ENCODE peak calls at places on chromosomes 2 and 18, in nine cellular contexts. Z is CD8-positive, alpha-beta T cell; U is AG04450; E is choroid plexus epithelial cell; M is OCI-LY7; P is skeletal muscle cell; A is brain microvascular endothelial cell; O is upper lobe of left lung; X is body of pancreas. S is an unnamed sample.

GRCh38 chr2:203636896-203637818 is 69.3 kb upstream of the CD28 start:
- DNase-seq in Z (no peak), U (no peak), E (peak), M (no peak), P (no peak), A (no peak), O (peak), X (no peak), S (no peak)

GRCh38 chr18:9535430-9535972 is 60.2 kb downstream of the RALBP1 start:
- DNase-seq in Z (no peak), U (peak), E (peak), M (no peak), P (peak), A (peak), O (no peak), X (no peak), S (no peak)

GRCh38 chr2:217733461-217733860 is 269.3 kb downstream of the TNS1 start:
- DNase-seq in Z (no peak), U (no peak), E (no peak), M (no peak), P (no peak), A (no peak), O (peak), X (no peak), S (no peak)

GRCh38 chr18:60895181-60895580 is 438.0 kb upstream of the CDH20 start:
- DNase-seq in Z (no peak), U (no peak), E (peak), M (no peak), P (no peak), A (no peak), O (no peak), X (no peak), S (no peak)

GRCh38 chr2:80007722-80008503 is 296.6 kb downstream of the LRRTM1 start:
- DNase-seq in Z (no peak), U (no peak), E (no peak), M (no peak), P (no peak), A (no peak), O (peak), X (no peak), S (no peak)

GRCh38 chr2:37836270-37836669 is 88.8 kb upstream of the RMDN2 start:
- DNase-seq in Z (no peak), U (no peak), E (no peak), M (no peak), P (no peak), A (no peak), O (no peak), X (no peak), S (no peak)

GRCh38 chr2:174335605-174336402 is 1.1 kb downstream of the SP9 start:
- DNase-seq in Z (no peak), U (no peak), E (no peak), M (no peak), P (no peak), A (no peak), O (no peak), X (no peak), S (no peak)

GRCh38 chr18:36440614-36441013 is 143.1 kb downstream of the FHOD3 start:
- DNase-seq in Z (no peak), U (no peak), E (peak), M (no peak), P (no peak), A (peak), O (no peak), X (peak), S (no peak)

GRCh38 chr2:127313359-127313758 is 19.4 kb upstream of the ERCC3 start:
- DNase-seq in Z (no peak), U (no peak), E (no peak), M (peak), P (no peak), A (no peak), O (no peak), X (no peak), S (no peak)

GRCh38 chr2:27370816-27371620 is 602 bp downstream of the SNX17 start:
- DNase-seq in Z (no peak), U (no peak), E (peak), M (peak), P (no peak), A (peak), O (peak), X (no peak), S (no peak)

GRCh38 chr2:58762176-58762781 is 521.2 kb upstream of the FANCL start:
- DNase-seq in Z (no peak), U (peak), E (peak), M (peak), P (peak), A (peak), O (peak), X (peak), S (no peak)

GRCh38 chr2:56587456-56587855 is 403.7 kb downstream of the CCDC85A start:
- DNase-seq in Z (no peak), U (no peak), E (no peak), M (no peak), P (peak), A (no peak), O (no peak), X (no peak), S (no peak)

GRCh38 chr2:109715302-109715937 is 78.7 kb upstream of the RGPD5 start:
- DNase-seq in Z (no peak), U (no peak), E (peak), M (no peak), P (no peak), A (no peak), O (no peak), X (peak), S (no peak)

GRCh38 chr2:108988076-108988795 is 784 bp downstream of the EDAR start:
- DNase-seq in Z (no peak), U (no peak), E (no peak), M (no peak), P (no peak), A (no peak), O (no peak), X (no peak), S (no peak)

GRCh38 chr2:120239488-120240287 is 13.0 kb upstream of the RALB start:
- DNase-seq in Z (no peak), U (no peak), E (peak), M (no peak), P (peak), A (peak), O (no peak), X (peak), S (no peak)

GRCh38 chr2:157246212-157247067 is 11.1 kb upstream of the GALNT5 start:
- DNase-seq in Z (no peak), U (peak), E (peak), M (no peak), P (peak), A (peak), O (no peak), X (no peak), S (no peak)

GRCh38 chr2:149223472-149224062 is 106.8 kb upstream of the LYPD6 start:
- DNase-seq in Z (no peak), U (no peak), E (no peak), M (no peak), P (no peak), A (no peak), O (no peak), X (no peak), S (no peak)

GRCh38 chr2:118460425-118460824 is 372.2 kb downstream of the INSIG2 start:
- DNase-seq in Z (no peak), U (no peak), E (no peak), M (no peak), P (no peak), A (no peak), O (no peak), X (no peak), S (no peak)

GRCh38 chr2:85799215-85799956 is 45.6 kb downstream of the ATOH8 start:
- DNase-seq in Z (no peak), U (no peak), E (no peak), M (no peak), P (no peak), A (no peak), O (peak), X (peak), S (no peak)

GRCh38 chr2:16039055-16039454 is 98.7 kb downstream of the MYCN start:
- DNase-seq in Z (no peak), U (no peak), E (no peak), M (no peak), P (no peak), A (no peak), O (no peak), X (no peak), S (no peak)

GRCh38 chr2:158553257-158553656 is 96.5 kb downstream of the PKP4 start:
- DNase-seq in Z (no peak), U (no peak), E (no peak), M (no peak), P (no peak), A (no peak), O (no peak), X (no peak), S (no peak)

GRCh38 chr2:240948905-240949790 is 43.0 kb downstream of the CROCC2 start:
- DNase-seq in Z (no peak), U (no peak), E (no peak), M (no peak), P (no peak), A (no peak), O (no peak), X (peak), S (no peak)

GRCh38 chr2:223477318-223477717 is 124.8 kb downstream of the SCG2 start:
- DNase-seq in Z (no peak), U (no peak), E (peak), M (no peak), P (no peak), A (no peak), O (no peak), X (no peak), S (no peak)

GRCh38 chr2:29000481-29000880 is 19.4 kb downstream of the TOGARAM2 start:
- DNase-seq in Z (peak), U (no peak), E (peak), M (peak), P (no peak), A (no peak), O (peak), X (no peak), S (no peak)

GRCh38 chr2:17646096-17646554 is 105.6 kb downstream of the VSNL1 start:
- DNase-seq in Z (no peak), U (peak), E (peak), M (peak), P (peak), A (peak), O (peak), X (peak), S (no peak)

GRCh38 chr2:222052934-222053367 is 245.8 kb downstream of the PAX3 start:
- DNase-seq in Z (no peak), U (no peak), E (no peak), M (no peak), P (no peak), A (no peak), O (no peak), X (no peak), S (no peak)

GRCh38 chr2:143730155-143730949 is 601.1 kb downstream of the ARHGAP15 start:
- DNase-seq in Z (no peak), U (no peak), E (peak), M (no peak), P (no peak), A (peak), O (no peak), X (no peak), S (no peak)

GRCh38 chr18:62744076-62744705 is 28.9 kb downstream of the PHLPP1 start:
- DNase-seq in Z (no peak), U (no peak), E (peak), M (peak), P (no peak), A (no peak), O (no peak), X (no peak), S (no peak)

GRCh38 chr2:85924522-85924921 is 35.7 kb upstream of the ST3GAL5 start:
- DNase-seq in Z (no peak), U (no peak), E (peak), M (no peak), P (peak), A (no peak), O (peak), X (no peak), S (no peak)

GRCh38 chr2:46803911-46804670 is 111.5 kb downstream of the MCFD2 start:
- DNase-seq in Z (peak), U (peak), E (peak), M (no peak), P (peak), A (peak), O (no peak), X (no peak), S (no peak)

GRCh38 chr2:70901235-70902066 is 34.2 kb upstream of the ATP6V1B1 start:
- DNase-seq in Z (no peak), U (no peak), E (peak), M (no peak), P (no peak), A (peak), O (no peak), X (no peak), S (no peak)

GRCh38 chr2:223801702-223802101 is 35.7 kb downstream of the AP1S3 start:
- DNase-seq in Z (no peak), U (no peak), E (no peak), M (no peak), P (no peak), A (no peak), O (no peak), X (no peak), S (no peak)

GRCh38 chr2:25493207-25493606 is 151.5 kb upstream of the DNMT3A start:
- DNase-seq in Z (no peak), U (no peak), E (no peak), M (no peak), P (no peak), A (no peak), O (no peak), X (no peak), S (no peak)

GRCh38 chr18:60549338-60549960 is 176.9 kb upstream of the MC4R start:
- DNase-seq in Z (no peak), U (peak), E (peak), M (peak), P (peak), A (peak), O (no peak), X (peak), S (no peak)

GRCh38 chr2:222180619-222181018 is 118.2 kb downstream of the PAX3 start:
- DNase-seq in Z (no peak), U (no peak), E (no peak), M (no peak), P (peak), A (no peak), O (no peak), X (no peak), S (no peak)

GRCh38 chr2:152222975-152223638 is 47.5 kb upstream of the STAM2 start:
- DNase-seq in Z (no peak), U (peak), E (peak), M (no peak), P (peak), A (peak), O (peak), X (peak), S (no peak)

GRCh38 chr2:30716117-30716900 is 90.9 kb downstream of the CAPN13 start:
- DNase-seq in Z (peak), U (no peak), E (no peak), M (no peak), P (no peak), A (no peak), O (no peak), X (no peak), S (no peak)

GRCh38 chr18:3970929-3971328 is 484.2 kb downstream of the DLGAP1 start:
- DNase-seq in Z (no peak), U (no peak), E (no peak), M (peak), P (no peak), A (no peak), O (no peak), X (no peak), S (no peak)

GRCh38 chr18:1053654-1054315 is 149.1 kb downstream of the ADCYAP1 start:
- DNase-seq in Z (no peak), U (no peak), E (no peak), M (no peak), P (no peak), A (no peak), O (no peak), X (no peak), S (no peak)

GRCh38 chr2:422676-423435 is 135.0 kb upstream of the ALKAL2 start:
- DNase-seq in Z (peak), U (no peak), E (no peak), M (no peak), P (no peak), A (no peak), O (no peak), X (no peak), S (no peak)

GRCh38 chr2:425947-426346 is 138.1 kb upstream of the ALKAL2 start:
- DNase-seq in Z (peak), U (no peak), E (no peak), M (no peak), P (no peak), A (no peak), O (no peak), X (no peak), S (no peak)

GRCh38 chr2:421406-421805 is 133.5 kb upstream of the ALKAL2 start:
- DNase-seq in Z (peak), U (no peak), E (no peak), M (no peak), P (no peak), A (no peak), O (no peak), X (no peak), S (no peak)

GRCh38 chr2:423479-423878 is 135.6 kb upstream of the ALKAL2 start:
- DNase-seq in Z (peak), U (no peak), E (no peak), M (no peak), P (no peak), A (no peak), O (no peak), X (no peak), S (no peak)

GRCh38 chr2:424306-425172 is 136.6 kb upstream of the ALKAL2 start:
- DNase-seq in Z (peak), U (no peak), E (peak), M (no peak), P (peak), A (peak), O (no peak), X (no peak), S (no peak)
- H3K4me3 ChIP-seq in Z (no peak), U (no peak), E (no peak), M (no peak), P (no peak), A (no peak), O (no peak), X (no peak), S (no peak)

DNA sequence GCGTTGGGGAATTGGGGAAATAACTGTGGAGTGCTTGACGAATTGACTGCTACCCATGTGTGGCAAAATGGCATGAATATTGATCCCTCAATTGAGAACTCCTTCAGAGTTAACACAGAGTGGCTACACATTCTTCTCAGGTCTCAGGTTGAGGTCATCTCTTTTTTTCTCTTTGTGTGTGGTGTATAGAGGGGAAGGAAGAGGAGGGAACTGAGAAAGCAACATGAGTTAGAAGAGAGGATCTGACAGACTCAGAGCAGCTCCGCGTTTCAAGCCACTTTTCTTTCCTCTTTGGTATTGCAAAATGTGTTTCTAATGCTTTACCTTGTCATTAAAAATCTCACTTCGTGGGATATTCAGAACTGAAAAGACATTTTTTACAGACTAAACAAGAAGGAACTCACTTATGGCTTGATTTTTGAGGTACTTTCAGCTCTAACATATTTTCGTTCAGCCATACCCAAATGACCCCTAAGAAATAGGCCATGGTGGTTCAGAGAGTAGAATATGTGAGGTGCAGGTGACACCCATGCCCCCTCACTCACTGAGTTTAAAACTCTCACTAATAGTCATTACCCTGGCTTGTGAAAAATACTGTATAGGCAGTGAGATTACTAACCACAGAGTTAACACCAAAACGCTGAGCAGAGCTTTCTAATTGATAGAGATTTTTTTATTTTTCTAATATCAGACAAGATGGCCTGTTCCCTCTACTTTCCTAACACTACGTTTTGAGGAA is 22.5 kb downstream of the STAT4 start:
- DNase-seq in Z (no peak), U (no peak), E (no peak), M (no peak), P (no peak), A (no peak), O (no peak), X (no peak), S (no peak)
- H3K4me3 ChIP-seq in Z (peak), U (no peak), E (no peak), M (no peak), P (no peak), A (no peak), O (no peak), X (no peak), S (no peak)

GRCh38 chr2:230640540-230641011 is 72.1 kb upstream of the CAB39 start:
- DNase-seq in Z (no peak), U (peak), E (peak), M (no peak), P (peak), A (peak), O (no peak), X (no peak), S (no peak)

GRCh38 chr2:230642966-230643365 is 69.7 kb upstream of the CAB39 start:
- DNase-seq in Z (peak), U (no peak), E (no peak), M (no peak), P (no peak), A (no peak), O (no peak), X (no peak), S (no peak)

GRCh38 chr2:230643576-230644291 is 68.9 kb upstream of the CAB39 start:
- DNase-seq in Z (peak), U (no peak), E (no peak), M (peak), P (no peak), A (no peak), O (peak), X (no peak), S (no peak)
- H3K4me3 ChIP-seq in Z (peak), U (no peak), E (no peak), M (no peak), P (no peak), A (no peak), O (no peak), X (no peak), S (no peak)

DNA sequence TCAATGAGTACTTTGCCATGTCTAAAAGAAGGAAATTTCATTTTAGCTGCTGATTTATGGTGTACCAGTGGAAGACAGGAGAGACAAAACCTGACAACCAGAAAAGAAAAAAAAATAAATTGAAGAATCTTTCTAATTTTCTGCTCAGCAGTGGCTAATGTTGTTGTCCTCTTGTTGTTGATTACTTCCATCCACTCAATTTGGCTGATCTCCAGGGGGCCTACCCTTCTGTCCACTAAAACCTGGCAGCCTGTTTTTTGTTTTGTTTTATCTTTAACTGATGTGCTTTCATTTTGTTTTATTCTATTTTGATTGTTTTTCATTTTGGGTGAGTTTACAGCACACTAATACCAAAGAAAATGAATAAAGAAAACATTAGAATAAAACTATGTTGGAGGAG is 27.5 kb downstream of the TFPI start:
- DNase-seq in Z (no peak), U (no peak), E (no peak), M (no peak), P (no peak), A (no peak), O (no peak), X (no peak), S (no peak)
- H3K4me3 ChIP-seq in Z (no peak), U (no peak), E (no peak), M (no peak), P (no peak), A (no peak), O (no peak), X (no peak), S (no peak)

DNA sequence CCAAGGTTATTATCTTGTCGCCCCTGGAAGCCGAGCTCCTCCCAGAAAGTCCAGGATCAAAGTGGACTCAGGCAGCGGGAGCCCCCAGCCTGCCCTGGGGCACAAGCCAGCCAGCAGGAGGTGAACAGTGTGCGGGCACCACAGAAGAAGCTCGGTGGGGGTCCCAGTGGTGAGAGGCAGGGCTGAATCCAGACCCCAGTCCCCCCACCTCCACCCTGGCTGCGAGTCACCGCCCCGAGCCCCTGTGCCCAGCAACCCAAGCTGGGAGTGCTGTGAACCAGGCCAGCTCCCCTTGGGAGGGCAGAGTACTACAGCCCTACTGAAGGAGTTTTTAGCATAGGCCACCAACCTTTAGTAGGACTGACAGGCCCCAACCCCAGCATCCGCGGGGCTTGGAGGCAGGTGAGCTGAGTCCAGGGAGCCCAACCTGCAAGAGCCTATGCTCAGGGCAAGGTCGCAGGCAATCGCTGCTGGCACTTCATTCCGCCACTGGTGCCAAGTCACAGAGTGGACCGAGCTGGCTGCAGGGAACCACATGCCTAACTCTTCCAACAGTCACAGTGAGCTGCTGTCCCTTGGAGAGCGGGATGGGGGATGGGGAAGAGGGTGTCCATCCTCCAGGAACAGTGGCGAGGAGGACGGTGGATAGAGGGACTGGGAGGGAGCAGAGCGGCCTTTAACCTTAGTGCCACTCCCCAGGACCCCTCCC is 3.0 kb downstream of the PIEZO2 start:
- DNase-seq in Z (no peak), U (no peak), E (no peak), M (no peak), P (no peak), A (no peak), O (no peak), X (peak), S (no peak)
- H3K4me3 ChIP-seq in Z (no peak), U (no peak), E (peak), M (no peak), P (no peak), A (peak), O (no peak), X (no peak), S (peak)

S was measured in esophagus squamous epithelium.